ENCODE peak calls at places on chromosomes 6 and 20, in six cellular contexts. Y is HFFc6, G is Ammon's horn, W is foreskin fibroblast, L is GM23248, K is GM20000. Z is an unnamed sample.

GRCh38 chr6:166008441-166009369 is 158.9 kb downstream of the TBXT start:
- DNase-seq in Y (no peak), G (peak; percentile 84), W (peak; percentile 58), L (peak; percentile 82), K (no peak), Z (no peak)

GRCh38 chr6:16649895-16650294 is 111.4 kb downstream of the ATXN1 start:
- DNase-seq in Y (no peak), G (no peak), W (no peak), L (no peak), K (no peak), Z (no peak)

GRCh38 chr6:90107721-90108364 is 188.8 kb downstream of the BACH2 start:
- DNase-seq in Y (no peak), G (no peak), W (no peak), L (no peak), K (peak; percentile 19), Z (peak; percentile 21)

GRCh38 chr20:3805594-3806264 is 9.6 kb downstream of the CDC25B start:
- DNase-seq in Y (peak; percentile 35), G (no peak), W (peak; percentile 86), L (peak; percentile 81), K (no peak), Z (no peak)

GRCh38 chr6:5325173-5325572 is 63.9 kb downstream of the FARS2 start:
- DNase-seq in Y (no peak), G (peak; percentile 88), W (no peak), L (no peak), K (no peak), Z (no peak)

GRCh38 chr6:169895000-169895759 is 143.8 kb downstream of the ERMARD start:
- DNase-seq in Y (no peak), G (no peak), W (no peak), L (no peak), K (no peak), Z (no peak)

GRCh38 chr6:10446548-10446947 is 31.7 kb upstream of the TFAP2A start:
- DNase-seq in Y (no peak), G (no peak), W (no peak), L (no peak), K (no peak), Z (no peak)

GRCh38 chr6:38570750-38571149 is 69.0 kb downstream of the BTBD9 start:
- DNase-seq in Y (peak; percentile 20), G (peak; percentile 48), W (peak; percentile 41), L (peak; percentile 50), K (no peak), Z (no peak)

GRCh38 chr6:150720774-150721233 is 121.1 kb downstream of the PLEKHG1 start:
- DNase-seq in Y (no peak), G (no peak), W (no peak), L (peak; percentile 6), K (peak; percentile 72), Z (peak; percentile 94)

GRCh38 chr6:166587631-166588413 is 1.3 kb upstream of the RAMACL start:
- DNase-seq in Y (no peak), G (no peak), W (no peak), L (no peak), K (peak; percentile 83), Z (peak; percentile 58)

GRCh38 chr6:56226946-56227879 is 20.2 kb downstream of the COL21A1 start:
- DNase-seq in Y (peak; percentile 12), G (no peak), W (peak; percentile 95), L (peak; percentile 90), K (no peak), Z (no peak)

GRCh38 chr6:13217206-13217905 is 111.0 kb downstream of the TBC1D7 start:
- DNase-seq in Y (peak; percentile 27), G (no peak), W (peak; percentile 50), L (peak; percentile 16), K (no peak), Z (no peak)

GRCh38 chr6:37029249-37029959 is 23.9 kb downstream of the FGD2 start:
- DNase-seq in Y (peak; percentile 86), G (peak; percentile 75), W (peak; percentile 82), L (peak; percentile 93), K (peak; percentile 75), Z (no peak)

GRCh38 chr6:50093116-50093937 is 43.6 kb upstream of the DEFB112 start:
- DNase-seq in Y (no peak), G (no peak), W (no peak), L (no peak), K (no peak), Z (no peak)

GRCh38 chr20:58003525-58003924 is 224.9 kb downstream of the ANKRD60 start:
- DNase-seq in Y (no peak), G (no peak), W (no peak), L (no peak), K (no peak), Z (no peak)

GRCh38 chr6:158869010-158869603 is 49.9 kb upstream of the EZR start:
- DNase-seq in Y (no peak), G (peak; percentile 45), W (no peak), L (no peak), K (no peak), Z (peak; percentile 53)

GRCh38 chr20:9156529-9157280 is 87.8 kb downstream of the PLCB4 start:
- DNase-seq in Y (no peak), G (no peak), W (no peak), L (no peak), K (no peak), Z (no peak)

GRCh38 chr6:168291450-168291849 is 28.1 kb downstream of the DACT2 start:
- DNase-seq in Y (no peak), G (peak; percentile 52), W (no peak), L (no peak), K (no peak), Z (no peak)

GRCh38 chr6:41584668-41585205 is 38.6 kb downstream of the FOXP4 start:
- DNase-seq in Y (no peak), G (no peak), W (no peak), L (no peak), K (no peak), Z (no peak)

GRCh38 chr6:37373822-37374514 is 20.2 kb downstream of the RNF8 start:
- DNase-seq in Y (no peak), G (no peak), W (peak; percentile 13), L (peak; percentile 25), K (no peak), Z (no peak)

GRCh38 chr6:52284131-52284459 is 447 bp downstream of the MCM3 start:
- DNase-seq in Y (peak; percentile 4), G (peak; percentile 16), W (no peak), L (peak; percentile 63), K (peak; percentile 16), Z (no peak)

GRCh38 chr6:75934643-75935472 is 137.6 kb downstream of the IMPG1 start:
- DNase-seq in Y (peak; percentile 75), G (peak; percentile 85), W (peak; percentile 86), L (peak; percentile 84), K (peak; percentile 78), Z (peak; percentile 16)

GRCh38 chr6:39228111-39228971 is 934 bp downstream of the KCNK5 start:
- DNase-seq in Y (no peak), G (no peak), W (no peak), L (no peak), K (no peak), Z (no peak)

GRCh38 chr20:57410398-57411323 is 19.5 kb downstream of the RBM38 start:
- DNase-seq in Y (no peak), G (no peak), W (no peak), L (no peak), K (no peak), Z (no peak)

GRCh38 chr6:50257322-50257721 is 207.6 kb upstream of the DEFB112 start:
- DNase-seq in Y (no peak), G (no peak), W (no peak), L (no peak), K (no peak), Z (no peak)

GRCh38 chr20:38202153-38202981 is 37.3 kb upstream of the TGM2 start:
- DNase-seq in Y (no peak), G (no peak), W (no peak), L (no peak), K (no peak), Z (no peak)

GRCh38 chr20:63624486-63624885 is 2.4 kb downstream of the GMEB2 start:
- DNase-seq in Y (no peak), G (no peak), W (peak; percentile 69), L (peak; percentile 63), K (no peak), Z (no peak)

GRCh38 chr6:1987640-1988039 is 257.8 kb downstream of the GMDS start:
- DNase-seq in Y (peak; percentile 75), G (no peak), W (peak; percentile 89), L (peak; percentile 88), K (no peak), Z (no peak)

GRCh38 chr20:46558511-46558959 is 8.1 kb upstream of the OCSTAMP start:
- DNase-seq in Y (peak; percentile 80), G (peak; percentile 45), W (peak; percentile 92), L (peak; percentile 92), K (no peak), Z (no peak)

GRCh38 chr6:116667620-116668019 is 946 bp downstream of the ZUP1 start:
- DNase-seq in Y (no peak), G (no peak), W (no peak), L (peak; percentile 17), K (no peak), Z (no peak)

Z was measured in GM12878.